ENCODE peak calls at places on chromosomes 1 and 21, in eight cellular contexts. One of them, this sample, is unnamed. For H3K9me3, the result is how much of the 10 kb centered on the place peaks cover.

GRCh38 chr1:153614906-153615305 is 1.2 kb downstream of the S100A14 start:
- DNase-seq in uterus: no peak
- DNase-seq in prostate gland: no peak
- DNase-seq in heart left ventricle: no peak
- DNase-seq in breast epithelium: no peak
- DNase-seq in MG63: no peak
- DNase-seq in cardiac muscle cell: no peak
- DNase-seq in CD8-positive, alpha-beta T cell: no peak
- DNase-seq in this sample: no peak

GRCh38 chr1:208550978-208551377 is 306.8 kb upstream of the PLXNA2 start:
- DNase-seq in uterus: no peak
- DNase-seq in prostate gland: no peak
- DNase-seq in heart left ventricle: no peak
- DNase-seq in breast epithelium: no peak
- DNase-seq in MG63: no peak
- DNase-seq in cardiac muscle cell: no peak
- DNase-seq in CD8-positive, alpha-beta T cell: no peak
- DNase-seq in this sample: no peak

GRCh38 chr1:115227683-115228082 is 110.4 kb downstream of the NGF start:
- DNase-seq in uterus: no peak
- DNase-seq in prostate gland: no peak
- DNase-seq in heart left ventricle: no peak
- DNase-seq in breast epithelium: no peak
- DNase-seq in MG63: no peak
- DNase-seq in cardiac muscle cell: no peak
- DNase-seq in CD8-positive, alpha-beta T cell: no peak
- DNase-seq in this sample: no peak

GRCh38 chr1:182795563-182796228 is 6.1 kb downstream of the NPL start:
- DNase-seq in uterus: no peak
- DNase-seq in prostate gland: peak
- DNase-seq in heart left ventricle: no peak
- DNase-seq in breast epithelium: no peak
- DNase-seq in MG63: no peak
- DNase-seq in cardiac muscle cell: no peak
- DNase-seq in CD8-positive, alpha-beta T cell: no peak
- DNase-seq in this sample: no peak

GRCh38 chr1:113783254-113784103 is 24.2 kb upstream of the PHTF1 start:
- DNase-seq in uterus: no peak
- DNase-seq in prostate gland: no peak
- DNase-seq in heart left ventricle: no peak
- DNase-seq in breast epithelium: no peak
- DNase-seq in MG63: peak
- DNase-seq in cardiac muscle cell: peak
- DNase-seq in CD8-positive, alpha-beta T cell: peak
- DNase-seq in this sample: no peak

GRCh38 chr21:43211085-43212071 is 42.6 kb downstream of the CRYAA start:
- DNase-seq in uterus: no peak
- DNase-seq in prostate gland: peak
- DNase-seq in heart left ventricle: peak
- DNase-seq in breast epithelium: peak
- DNase-seq in MG63: no peak
- DNase-seq in cardiac muscle cell: no peak
- DNase-seq in CD8-positive, alpha-beta T cell: no peak
- DNase-seq in this sample: no peak

GRCh38 chr1:169809370-169810095 is 14.8 kb upstream of the METTL18 start:
- DNase-seq in uterus: no peak
- DNase-seq in prostate gland: peak
- DNase-seq in heart left ventricle: no peak
- DNase-seq in breast epithelium: no peak
- DNase-seq in MG63: no peak
- DNase-seq in cardiac muscle cell: peak
- DNase-seq in CD8-positive, alpha-beta T cell: no peak
- DNase-seq in this sample: peak

GRCh38 chr1:15994590-15995351 is 9.3 kb upstream of the SRARP start:
- DNase-seq in uterus: peak
- DNase-seq in prostate gland: peak
- DNase-seq in heart left ventricle: peak
- DNase-seq in breast epithelium: no peak
- DNase-seq in MG63: peak
- DNase-seq in cardiac muscle cell: peak
- DNase-seq in CD8-positive, alpha-beta T cell: peak
- DNase-seq in this sample: peak

GRCh38 chr1:221327954-221328353 is 413.9 kb downstream of the DUSP10 start:
- DNase-seq in uterus: no peak
- DNase-seq in prostate gland: no peak
- DNase-seq in heart left ventricle: no peak
- DNase-seq in breast epithelium: no peak
- DNase-seq in MG63: no peak
- DNase-seq in cardiac muscle cell: no peak
- DNase-seq in CD8-positive, alpha-beta T cell: no peak
- DNase-seq in this sample: no peak

DNA sequence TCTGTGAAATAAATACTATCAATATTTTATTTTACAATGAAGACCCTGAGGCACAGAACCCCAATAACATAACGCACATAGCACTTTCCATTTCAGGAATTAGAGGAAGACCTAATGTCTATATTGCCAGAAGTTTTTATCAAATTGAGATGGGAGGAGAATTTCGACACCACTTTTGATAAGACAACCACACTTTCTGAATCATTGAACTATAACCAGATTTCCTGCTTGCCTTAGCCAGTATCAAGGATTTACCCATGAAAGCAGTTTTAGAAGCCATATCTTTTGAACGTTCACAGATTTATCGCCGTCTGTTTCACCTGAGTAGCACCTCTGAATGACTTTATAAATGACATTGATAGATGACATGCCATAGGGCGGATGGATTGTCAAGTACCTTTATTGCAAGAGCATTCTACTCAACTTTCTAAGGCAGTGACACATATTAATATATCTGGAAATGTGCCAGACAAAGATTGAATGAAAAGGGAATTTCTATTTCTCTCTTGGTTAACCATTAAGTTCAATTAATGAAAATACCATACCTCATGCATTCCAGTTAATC is 768.4 kb downstream of the LTN1 start:
- DNase-seq in uterus: no peak
- DNase-seq in prostate gland: no peak
- DNase-seq in heart left ventricle: no peak
- DNase-seq in breast epithelium: no peak
- DNase-seq in MG63: no peak
- DNase-seq in cardiac muscle cell: no peak
- DNase-seq in CD8-positive, alpha-beta T cell: no peak
- DNase-seq in this sample: no peak
- H3K9me3 ChIP-seq in uterus: under half
- H3K9me3 ChIP-seq in prostate gland: under half
- H3K9me3 ChIP-seq in heart left ventricle: under half
- H3K9me3 ChIP-seq in breast epithelium: under half
- H3K9me3 ChIP-seq in MG63: under half
- H3K9me3 ChIP-seq in cardiac muscle cell: under half
- H3K9me3 ChIP-seq in CD8-positive, alpha-beta T cell: under half
- H3K9me3 ChIP-seq in this sample: under half

GRCh38 chr1:117058810-117059209 is 1.3 kb upstream of the TTF2 start:
- DNase-seq in uterus: no peak
- DNase-seq in prostate gland: no peak
- DNase-seq in heart left ventricle: no peak
- DNase-seq in breast epithelium: no peak
- DNase-seq in MG63: no peak
- DNase-seq in cardiac muscle cell: no peak
- DNase-seq in CD8-positive, alpha-beta T cell: no peak
- DNase-seq in this sample: peak
- H3K4me3 ChIP-seq in uterus: no peak
- H3K4me3 ChIP-seq in prostate gland: no peak
- H3K4me3 ChIP-seq in heart left ventricle: no peak
- H3K4me3 ChIP-seq in breast epithelium: peak
- H3K4me3 ChIP-seq in MG63: peak
- H3K4me3 ChIP-seq in cardiac muscle cell: peak
- H3K4me3 ChIP-seq in CD8-positive, alpha-beta T cell: peak
- H3K4me3 ChIP-seq in this sample: peak

GRCh38 chr1:228546541-228547463 is 59.6 kb downstream of the RNF187 start:
- DNase-seq in uterus: no peak
- DNase-seq in prostate gland: no peak
- DNase-seq in heart left ventricle: no peak
- DNase-seq in breast epithelium: peak
- DNase-seq in MG63: no peak
- DNase-seq in cardiac muscle cell: no peak
- DNase-seq in CD8-positive, alpha-beta T cell: no peak
- DNase-seq in this sample: no peak
- H3K9me3 ChIP-seq in uterus: under half
- H3K9me3 ChIP-seq in prostate gland: under half
- H3K9me3 ChIP-seq in heart left ventricle: under half
- H3K9me3 ChIP-seq in breast epithelium: under half
- H3K9me3 ChIP-seq in MG63: under half
- H3K9me3 ChIP-seq in cardiac muscle cell: under half
- H3K9me3 ChIP-seq in CD8-positive, alpha-beta T cell: under half
- H3K9me3 ChIP-seq in this sample: under half

GRCh38 chr1:222709700-222710153 is 2.6 kb downstream of the AIDA start:
- DNase-seq in uterus: no peak
- DNase-seq in prostate gland: no peak
- DNase-seq in heart left ventricle: no peak
- DNase-seq in breast epithelium: no peak
- DNase-seq in MG63: no peak
- DNase-seq in cardiac muscle cell: peak
- DNase-seq in CD8-positive, alpha-beta T cell: no peak
- DNase-seq in this sample: no peak
- H3K4me3 ChIP-seq in uterus: no peak
- H3K4me3 ChIP-seq in prostate gland: no peak
- H3K4me3 ChIP-seq in heart left ventricle: no peak
- H3K4me3 ChIP-seq in breast epithelium: no peak
- H3K4me3 ChIP-seq in MG63: no peak
- H3K4me3 ChIP-seq in cardiac muscle cell: no peak
- H3K4me3 ChIP-seq in CD8-positive, alpha-beta T cell: no peak
- H3K4me3 ChIP-seq in this sample: peak

GRCh38 chr1:2822621-2823145 is 21.2 kb upstream of the TTC34 start:
- DNase-seq in uterus: no peak
- DNase-seq in prostate gland: no peak
- DNase-seq in heart left ventricle: peak
- DNase-seq in breast epithelium: no peak
- DNase-seq in MG63: no peak
- DNase-seq in cardiac muscle cell: no peak
- DNase-seq in CD8-positive, alpha-beta T cell: no peak
- DNase-seq in this sample: no peak

GRCh38 chr1:2821970-2822620 is 20.6 kb upstream of the TTC34 start:
- DNase-seq in uterus: no peak
- DNase-seq in prostate gland: peak
- DNase-seq in heart left ventricle: peak
- DNase-seq in breast epithelium: no peak
- DNase-seq in MG63: peak
- DNase-seq in cardiac muscle cell: no peak
- DNase-seq in CD8-positive, alpha-beta T cell: peak
- DNase-seq in this sample: peak

GRCh38 chr1:2820731-2821372 is 19.4 kb upstream of the TTC34 start:
- DNase-seq in uterus: no peak
- DNase-seq in prostate gland: no peak
- DNase-seq in heart left ventricle: peak
- DNase-seq in breast epithelium: no peak
- DNase-seq in MG63: no peak
- DNase-seq in cardiac muscle cell: no peak
- DNase-seq in CD8-positive, alpha-beta T cell: no peak
- DNase-seq in this sample: no peak

GRCh38 chr1:2819831-2820730 is 18.6 kb upstream of the TTC34 start:
- DNase-seq in uterus: no peak
- DNase-seq in prostate gland: no peak
- DNase-seq in heart left ventricle: no peak
- DNase-seq in breast epithelium: no peak
- DNase-seq in MG63: no peak
- DNase-seq in cardiac muscle cell: no peak
- DNase-seq in CD8-positive, alpha-beta T cell: no peak
- DNase-seq in this sample: no peak

DNA sequence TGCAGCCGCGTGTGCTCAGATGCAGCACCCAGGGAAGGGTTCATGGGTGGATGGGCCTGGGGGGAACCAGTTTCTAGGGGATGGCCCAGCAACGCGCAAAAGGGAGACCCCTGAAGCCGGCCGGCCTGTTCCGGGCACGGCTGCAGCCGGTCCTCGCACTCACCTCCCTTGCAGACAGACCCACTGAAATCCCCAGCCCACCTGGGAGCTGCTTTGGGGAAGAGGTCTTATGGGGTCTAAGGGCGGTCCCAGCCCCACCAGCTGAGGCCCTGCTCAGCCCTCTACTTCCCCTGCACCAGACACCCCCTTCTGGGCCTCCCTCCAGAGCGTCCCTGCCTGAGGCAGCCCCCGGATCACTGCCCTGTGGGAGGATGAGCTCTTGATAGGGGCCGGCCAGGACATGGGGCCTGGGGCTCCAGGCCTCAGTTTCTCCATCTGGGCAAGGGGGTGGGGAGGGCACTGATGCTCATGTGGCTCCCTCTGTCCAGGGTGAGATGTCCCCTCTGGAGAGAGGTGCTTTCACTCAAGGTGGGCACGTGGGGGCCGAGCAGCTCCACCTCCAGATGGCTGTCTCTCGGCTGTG is 20.0 kb upstream of the TTC34 start:
- DNase-seq in uterus: no peak
- DNase-seq in prostate gland: no peak
- DNase-seq in heart left ventricle: peak
- DNase-seq in breast epithelium: no peak
- DNase-seq in MG63: no peak
- DNase-seq in cardiac muscle cell: no peak
- DNase-seq in CD8-positive, alpha-beta T cell: no peak
- DNase-seq in this sample: no peak
- H3K9me3 ChIP-seq in uterus: under half
- H3K9me3 ChIP-seq in prostate gland: under half
- H3K9me3 ChIP-seq in heart left ventricle: under half
- H3K9me3 ChIP-seq in breast epithelium: under half
- H3K9me3 ChIP-seq in MG63: under half
- H3K9me3 ChIP-seq in cardiac muscle cell: under half
- H3K9me3 ChIP-seq in CD8-positive, alpha-beta T cell: under half
- H3K9me3 ChIP-seq in this sample: under half

DNA sequence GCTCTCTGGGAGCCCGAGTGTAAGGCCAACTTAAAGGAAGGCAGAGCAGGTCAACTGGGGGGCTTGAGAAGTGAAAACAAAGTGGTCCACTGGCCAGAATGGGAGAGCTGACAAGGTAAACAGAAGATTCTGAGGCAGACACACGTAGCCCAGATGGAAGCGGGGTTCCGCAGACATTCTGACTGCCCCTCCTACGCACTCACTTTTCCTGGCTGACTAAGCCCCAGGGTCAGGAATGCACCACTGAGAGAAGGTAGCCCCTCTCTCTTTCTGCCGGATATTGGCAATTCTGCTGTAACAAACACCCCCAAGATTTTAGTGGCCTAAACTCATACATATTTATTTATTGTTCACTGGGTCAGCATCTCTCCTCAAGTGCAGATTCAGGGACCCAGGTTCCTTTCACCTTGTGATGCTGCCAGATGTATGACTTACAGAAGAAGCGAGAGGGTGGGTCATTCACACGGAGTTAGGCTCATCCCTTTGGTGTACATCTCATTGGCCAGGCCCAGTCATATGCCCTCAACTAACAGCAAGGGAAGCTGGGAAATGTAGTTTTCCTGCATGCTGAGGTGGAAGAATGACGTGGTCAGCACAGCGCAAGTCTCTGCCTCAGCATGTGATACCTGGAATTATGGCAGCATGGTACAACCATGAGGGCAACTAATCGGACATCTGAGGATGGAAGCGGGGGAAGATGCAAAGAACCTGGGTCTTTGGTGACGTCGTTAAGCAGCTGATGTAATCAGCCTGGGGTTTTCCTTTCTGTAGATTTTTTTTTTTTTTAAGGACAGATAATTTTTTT is 43.5 kb upstream of the MRPS6 start:
- DNase-seq in uterus: peak
- DNase-seq in prostate gland: no peak
- DNase-seq in heart left ventricle: peak
- DNase-seq in breast epithelium: peak
- DNase-seq in MG63: peak
- DNase-seq in cardiac muscle cell: peak
- DNase-seq in CD8-positive, alpha-beta T cell: peak
- DNase-seq in this sample: peak
- H3K4me3 ChIP-seq in uterus: no peak
- H3K4me3 ChIP-seq in prostate gland: no peak
- H3K4me3 ChIP-seq in heart left ventricle: no peak
- H3K4me3 ChIP-seq in breast epithelium: no peak
- H3K4me3 ChIP-seq in MG63: no peak
- H3K4me3 ChIP-seq in cardiac muscle cell: no peak
- H3K4me3 ChIP-seq in CD8-positive, alpha-beta T cell: no peak
- H3K4me3 ChIP-seq in this sample: no peak

This sample was measured in PC-3.